ENCODE peak calls at places on chromosomes 13 and 19, in nine cellular contexts. One of them, this sample, is unnamed.

GRCh38 chr19:2702170-2703076 is at the start of gene GNG7:
- DNase-seq in Peyer's patch: peak
- DNase-seq in HepG2: peak
- DNase-seq in colonic mucosa: peak
- DNase-seq in right cardiac atrium: peak
- DNase-seq in CD8-positive, alpha-beta memory T cell: peak
- DNase-seq in ascending aorta: peak
- DNase-seq in aorta: peak
- DNase-seq in left ventricle myocardium inferior: peak
- DNase-seq in this sample: peak

GRCh38 chr19:46489445-46490272 is 6.0 kb downstream of the PNMA8B start:
- DNase-seq in HepG2: no peak
- DNase-seq in colonic mucosa: no peak
- DNase-seq in aorta: peak
- DNase-seq in Peyer's patch: no peak
- DNase-seq in right cardiac atrium: peak
- DNase-seq in ascending aorta: peak
- DNase-seq in CD8-positive, alpha-beta memory T cell: no peak
- DNase-seq in left ventricle myocardium inferior: peak
- DNase-seq in this sample: peak

GRCh38 chr19:35309481-35310279 is 17.7 kb downstream of the MAG start:
- DNase-seq in CD8-positive, alpha-beta memory T cell: no peak
- DNase-seq in right cardiac atrium: peak
- DNase-seq in colonic mucosa: no peak
- DNase-seq in Peyer's patch: no peak
- DNase-seq in ascending aorta: no peak
- DNase-seq in aorta: no peak
- DNase-seq in left ventricle myocardium inferior: no peak
- DNase-seq in HepG2: peak
- DNase-seq in this sample: peak

GRCh38 chr13:30422056-30422914 is at the start of gene UBE2L5:
- DNase-seq in ascending aorta: peak
- DNase-seq in HepG2: peak
- DNase-seq in Peyer's patch: peak
- DNase-seq in colonic mucosa: peak
- DNase-seq in left ventricle myocardium inferior: peak
- DNase-seq in CD8-positive, alpha-beta memory T cell: peak
- DNase-seq in right cardiac atrium: peak
- DNase-seq in aorta: peak
- DNase-seq in this sample: peak

GRCh38 chr13:23618341-23618740 is 48.1 kb downstream of the TNFRSF19 start:
- DNase-seq in Peyer's patch: no peak
- DNase-seq in colonic mucosa: no peak
- DNase-seq in aorta: no peak
- DNase-seq in left ventricle myocardium inferior: no peak
- DNase-seq in HepG2: no peak
- DNase-seq in ascending aorta: no peak
- DNase-seq in CD8-positive, alpha-beta memory T cell: no peak
- DNase-seq in right cardiac atrium: no peak
- DNase-seq in this sample: peak

GRCh38 chr13:28002886-28003698 is 14.6 kb upstream of the URAD start:
- DNase-seq in left ventricle myocardium inferior: no peak
- DNase-seq in HepG2: no peak
- DNase-seq in right cardiac atrium: no peak
- DNase-seq in colonic mucosa: no peak
- DNase-seq in Peyer's patch: no peak
- DNase-seq in ascending aorta: no peak
- DNase-seq in aorta: no peak
- DNase-seq in CD8-positive, alpha-beta memory T cell: no peak
- DNase-seq in this sample: no peak

GRCh38 chr13:107574517-107575215 is 640.7 kb downstream of the LIG4 start:
- DNase-seq in CD8-positive, alpha-beta memory T cell: no peak
- DNase-seq in HepG2: no peak
- DNase-seq in right cardiac atrium: no peak
- DNase-seq in aorta: no peak
- DNase-seq in colonic mucosa: no peak
- DNase-seq in Peyer's patch: no peak
- DNase-seq in left ventricle myocardium inferior: no peak
- DNase-seq in ascending aorta: no peak
- DNase-seq in this sample: no peak

GRCh38 chr13:104847863-104848262 is 1687.6 kb downstream of the EFNB2 start:
- DNase-seq in CD8-positive, alpha-beta memory T cell: no peak
- DNase-seq in HepG2: no peak
- DNase-seq in left ventricle myocardium inferior: no peak
- DNase-seq in colonic mucosa: no peak
- DNase-seq in Peyer's patch: no peak
- DNase-seq in ascending aorta: no peak
- DNase-seq in right cardiac atrium: no peak
- DNase-seq in aorta: no peak
- DNase-seq in this sample: no peak

GRCh38 chr13:44576396-44577235 is 486 bp upstream of the TSC22D1 start:
- DNase-seq in ascending aorta: no peak
- DNase-seq in CD8-positive, alpha-beta memory T cell: no peak
- DNase-seq in left ventricle myocardium inferior: peak
- DNase-seq in aorta: peak
- DNase-seq in colonic mucosa: no peak
- DNase-seq in Peyer's patch: no peak
- DNase-seq in HepG2: no peak
- DNase-seq in right cardiac atrium: peak
- DNase-seq in this sample: no peak

GRCh38 chr19:6718741-6719539 is 1.5 kb downstream of the C3 start:
- DNase-seq in CD8-positive, alpha-beta memory T cell: peak
- DNase-seq in right cardiac atrium: peak
- DNase-seq in ascending aorta: no peak
- DNase-seq in aorta: no peak
- DNase-seq in Peyer's patch: no peak
- DNase-seq in colonic mucosa: no peak
- DNase-seq in HepG2: peak
- DNase-seq in left ventricle myocardium inferior: no peak
- DNase-seq in this sample: no peak

GRCh38 chr13:21100994-21101757 is 39.8 kb upstream of the LATS2 start:
- DNase-seq in CD8-positive, alpha-beta memory T cell: no peak
- DNase-seq in HepG2: peak
- DNase-seq in left ventricle myocardium inferior: no peak
- DNase-seq in Peyer's patch: no peak
- DNase-seq in colonic mucosa: no peak
- DNase-seq in right cardiac atrium: no peak
- DNase-seq in aorta: no peak
- DNase-seq in ascending aorta: no peak
- DNase-seq in this sample: no peak

GRCh38 chr13:38167164-38167822 is 182.4 kb upstream of the UFM1 start:
- DNase-seq in left ventricle myocardium inferior: no peak
- DNase-seq in ascending aorta: no peak
- DNase-seq in HepG2: no peak
- DNase-seq in colonic mucosa: no peak
- DNase-seq in CD8-positive, alpha-beta memory T cell: no peak
- DNase-seq in right cardiac atrium: no peak
- DNase-seq in Peyer's patch: no peak
- DNase-seq in aorta: no peak
- DNase-seq in this sample: no peak

GRCh38 chr19:12574036-12574435 is 22.8 kb upstream of the ZNF564 start:
- DNase-seq in ascending aorta: no peak
- DNase-seq in CD8-positive, alpha-beta memory T cell: peak
- DNase-seq in right cardiac atrium: no peak
- DNase-seq in left ventricle myocardium inferior: no peak
- DNase-seq in HepG2: no peak
- DNase-seq in colonic mucosa: peak
- DNase-seq in aorta: peak
- DNase-seq in Peyer's patch: no peak
- DNase-seq in this sample: no peak

GRCh38 chr13:30366083-30366482 is 56.2 kb upstream of the UBE2L5 start:
- DNase-seq in left ventricle myocardium inferior: no peak
- DNase-seq in aorta: no peak
- DNase-seq in CD8-positive, alpha-beta memory T cell: no peak
- DNase-seq in right cardiac atrium: no peak
- DNase-seq in colonic mucosa: no peak
- DNase-seq in HepG2: no peak
- DNase-seq in ascending aorta: no peak
- DNase-seq in Peyer's patch: no peak
- DNase-seq in this sample: no peak

GRCh38 chr19:5801796-5802616 is 2.9 kb upstream of the NRTN start:
- DNase-seq in aorta: no peak
- DNase-seq in left ventricle myocardium inferior: no peak
- DNase-seq in ascending aorta: no peak
- DNase-seq in right cardiac atrium: no peak
- DNase-seq in colonic mucosa: no peak
- DNase-seq in Peyer's patch: no peak
- DNase-seq in CD8-positive, alpha-beta memory T cell: no peak
- DNase-seq in HepG2: no peak
- DNase-seq in this sample: no peak

GRCh38 chr13:74193391-74193790 is 59.2 kb upstream of the KLF12 start:
- DNase-seq in aorta: no peak
- DNase-seq in colonic mucosa: no peak
- DNase-seq in left ventricle myocardium inferior: no peak
- DNase-seq in ascending aorta: no peak
- DNase-seq in HepG2: no peak
- DNase-seq in right cardiac atrium: no peak
- DNase-seq in Peyer's patch: no peak
- DNase-seq in CD8-positive, alpha-beta memory T cell: no peak
- DNase-seq in this sample: no peak

GRCh38 chr19:16045171-16045570 is 31.1 kb upstream of the TPM4 start:
- DNase-seq in CD8-positive, alpha-beta memory T cell: no peak
- DNase-seq in Peyer's patch: no peak
- DNase-seq in aorta: no peak
- DNase-seq in right cardiac atrium: no peak
- DNase-seq in colonic mucosa: no peak
- DNase-seq in left ventricle myocardium inferior: no peak
- DNase-seq in HepG2: no peak
- DNase-seq in ascending aorta: no peak
- DNase-seq in this sample: no peak

GRCh38 chr13:77222000-77222690 is 104.7 kb downstream of the MYCBP2 start:
- DNase-seq in HepG2: no peak
- DNase-seq in aorta: no peak
- DNase-seq in Peyer's patch: no peak
- DNase-seq in left ventricle myocardium inferior: no peak
- DNase-seq in ascending aorta: no peak
- DNase-seq in CD8-positive, alpha-beta memory T cell: no peak
- DNase-seq in right cardiac atrium: no peak
- DNase-seq in colonic mucosa: no peak
- DNase-seq in this sample: no peak

GRCh38 chr13:67275351-67275989 is 45.3 kb upstream of the PCDH9 start:
- DNase-seq in left ventricle myocardium inferior: no peak
- DNase-seq in ascending aorta: no peak
- DNase-seq in HepG2: no peak
- DNase-seq in right cardiac atrium: no peak
- DNase-seq in aorta: no peak
- DNase-seq in CD8-positive, alpha-beta memory T cell: no peak
- DNase-seq in colonic mucosa: no peak
- DNase-seq in Peyer's patch: no peak
- DNase-seq in this sample: no peak

GRCh38 chr13:51002736-51003135 is 93.1 kb downstream of the RNASEH2B start:
- DNase-seq in ascending aorta: no peak
- DNase-seq in aorta: no peak
- DNase-seq in HepG2: no peak
- DNase-seq in CD8-positive, alpha-beta memory T cell: no peak
- DNase-seq in right cardiac atrium: no peak
- DNase-seq in Peyer's patch: no peak
- DNase-seq in left ventricle myocardium inferior: no peak
- DNase-seq in colonic mucosa: no peak
- DNase-seq in this sample: no peak

GRCh38 chr13:23430664-23431063 is 2.8 kb downstream of the SACS start:
- DNase-seq in left ventricle myocardium inferior: no peak
- DNase-seq in Peyer's patch: no peak
- DNase-seq in ascending aorta: no peak
- DNase-seq in CD8-positive, alpha-beta memory T cell: no peak
- DNase-seq in right cardiac atrium: no peak
- DNase-seq in HepG2: no peak
- DNase-seq in colonic mucosa: no peak
- DNase-seq in aorta: no peak
- DNase-seq in this sample: no peak

GRCh38 chr19:3366761-3367571 is 583 bp downstream of the NFIC start:
- DNase-seq in Peyer's patch: no peak
- DNase-seq in aorta: peak
- DNase-seq in ascending aorta: no peak
- DNase-seq in right cardiac atrium: peak
- DNase-seq in left ventricle myocardium inferior: peak
- DNase-seq in colonic mucosa: peak
- DNase-seq in CD8-positive, alpha-beta memory T cell: no peak
- DNase-seq in HepG2: no peak
- DNase-seq in this sample: no peak

GRCh38 chr19:38736036-38736412 is 8.2 kb downstream of the CAPN12 start:
- DNase-seq in HepG2: no peak
- DNase-seq in Peyer's patch: peak
- DNase-seq in left ventricle myocardium inferior: peak
- DNase-seq in ascending aorta: no peak
- DNase-seq in CD8-positive, alpha-beta memory T cell: peak
- DNase-seq in right cardiac atrium: peak
- DNase-seq in colonic mucosa: peak
- DNase-seq in aorta: peak
- DNase-seq in this sample: no peak
- H3K4me3 ChIP-seq in HepG2: peak
- H3K4me3 ChIP-seq in Peyer's patch: peak
- H3K4me3 ChIP-seq in left ventricle myocardium inferior: peak
- H3K4me3 ChIP-seq in ascending aorta: peak
- H3K4me3 ChIP-seq in CD8-positive, alpha-beta memory T cell: no peak
- H3K4me3 ChIP-seq in right cardiac atrium: peak
- H3K4me3 ChIP-seq in colonic mucosa: peak
- H3K4me3 ChIP-seq in aorta: no peak
- H3K4me3 ChIP-seq in this sample: peak

DNA sequence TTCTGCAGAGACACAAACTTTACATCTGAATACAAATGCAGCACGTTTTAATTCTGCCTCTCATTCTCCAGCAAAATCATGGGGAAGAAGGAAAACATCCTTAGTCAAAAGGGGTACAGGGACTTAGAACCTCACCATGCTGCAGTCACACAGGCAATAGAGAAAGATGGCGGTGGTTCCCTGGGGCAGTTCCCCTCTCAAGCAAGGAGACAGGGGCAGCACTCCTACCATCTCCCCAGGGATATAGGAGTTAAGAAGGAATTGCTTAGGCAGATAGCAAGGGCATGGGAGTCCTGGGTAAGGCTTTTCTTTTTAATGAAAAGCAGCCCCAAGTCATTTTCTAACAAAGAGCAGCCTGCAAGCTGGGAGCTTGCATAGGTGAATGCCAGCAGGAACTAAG is 514.8 kb downstream of the IRS2 start:
- DNase-seq in Peyer's patch: no peak
- DNase-seq in aorta: no peak
- DNase-seq in left ventricle myocardium inferior: no peak
- DNase-seq in ascending aorta: no peak
- DNase-seq in CD8-positive, alpha-beta memory T cell: no peak
- DNase-seq in right cardiac atrium: no peak
- DNase-seq in HepG2: no peak
- DNase-seq in colonic mucosa: no peak
- DNase-seq in this sample: no peak
- H3K27ac ChIP-seq in Peyer's patch: no peak
- H3K27ac ChIP-seq in aorta: no peak
- H3K27ac ChIP-seq in left ventricle myocardium inferior: no peak
- H3K27ac ChIP-seq in ascending aorta: no peak
- H3K27ac ChIP-seq in CD8-positive, alpha-beta memory T cell: no peak
- H3K27ac ChIP-seq in right cardiac atrium: peak
- H3K27ac ChIP-seq in HepG2: no peak
- H3K27ac ChIP-seq in colonic mucosa: no peak
- H3K27ac ChIP-seq in this sample: no peak

GRCh38 chr19:1133471-1133929 is 29.7 kb downstream of the GPX4 start:
- DNase-seq in aorta: no peak
- DNase-seq in colonic mucosa: peak
- DNase-seq in ascending aorta: no peak
- DNase-seq in HepG2: no peak
- DNase-seq in left ventricle myocardium inferior: no peak
- DNase-seq in Peyer's patch: no peak
- DNase-seq in CD8-positive, alpha-beta memory T cell: peak
- DNase-seq in right cardiac atrium: no peak
- DNase-seq in this sample: no peak
- H3K4me3 ChIP-seq in aorta: no peak
- H3K4me3 ChIP-seq in colonic mucosa: peak
- H3K4me3 ChIP-seq in ascending aorta: peak
- H3K4me3 ChIP-seq in HepG2: no peak
- H3K4me3 ChIP-seq in left ventricle myocardium inferior: peak
- H3K4me3 ChIP-seq in Peyer's patch: peak
- H3K4me3 ChIP-seq in CD8-positive, alpha-beta memory T cell: no peak
- H3K4me3 ChIP-seq in right cardiac atrium: no peak
- H3K4me3 ChIP-seq in this sample: no peak

GRCh38 chr19:53372196-53372595 is 6.7 kb downstream of the ZNF525 start:
- DNase-seq in right cardiac atrium: no peak
- DNase-seq in HepG2: no peak
- DNase-seq in ascending aorta: no peak
- DNase-seq in Peyer's patch: no peak
- DNase-seq in CD8-positive, alpha-beta memory T cell: no peak
- DNase-seq in aorta: no peak
- DNase-seq in left ventricle myocardium inferior: no peak
- DNase-seq in colonic mucosa: no peak
- DNase-seq in this sample: no peak
- H3K27ac ChIP-seq in right cardiac atrium: no peak
- H3K27ac ChIP-seq in HepG2: no peak
- H3K27ac ChIP-seq in ascending aorta: no peak
- H3K27ac ChIP-seq in Peyer's patch: no peak
- H3K27ac ChIP-seq in CD8-positive, alpha-beta memory T cell: no peak
- H3K27ac ChIP-seq in aorta: no peak
- H3K27ac ChIP-seq in left ventricle myocardium inferior: no peak
- H3K27ac ChIP-seq in colonic mucosa: no peak
- H3K27ac ChIP-seq in this sample: no peak

This sample was measured in brain microvascular endothelial cell.